ENCODE peak calls at places on chromosomes 5 and 9, in ten cellular contexts. One of them, this sample, is unnamed.

GRCh38 chr5:90983148-90983547 is 400.0 kb downstream of the ARRDC3 start:
- DNase-seq in SJSA1: no peak
- DNase-seq in left ventricle myocardium inferior: no peak
- DNase-seq in spleen: no peak
- DNase-seq in effector memory CD4-positive, alpha-beta T cell: no peak
- DNase-seq in osteoblast: peak
- DNase-seq in body of pancreas: no peak
- DNase-seq in cardiac fibroblast: peak
- DNase-seq in fibroblast of pulmonary artery: peak
- DNase-seq in suprapubic skin: no peak
- DNase-seq in this sample: no peak

GRCh38 chr9:137407590-137408300 is 15.2 kb downstream of the EXD3 start:
- DNase-seq in SJSA1: no peak
- DNase-seq in left ventricle myocardium inferior: peak
- DNase-seq in spleen: no peak
- DNase-seq in effector memory CD4-positive, alpha-beta T cell: no peak
- DNase-seq in osteoblast: peak
- DNase-seq in body of pancreas: no peak
- DNase-seq in cardiac fibroblast: peak
- DNase-seq in fibroblast of pulmonary artery: no peak
- DNase-seq in suprapubic skin: no peak
- DNase-seq in this sample: no peak

GRCh38 chr5:177553671-177554429 is 513 bp downstream of the FAM193B start:
- DNase-seq in SJSA1: peak
- DNase-seq in left ventricle myocardium inferior: peak
- DNase-seq in spleen: peak
- DNase-seq in effector memory CD4-positive, alpha-beta T cell: no peak
- DNase-seq in osteoblast: peak
- DNase-seq in body of pancreas: peak
- DNase-seq in cardiac fibroblast: peak
- DNase-seq in fibroblast of pulmonary artery: no peak
- DNase-seq in suprapubic skin: peak
- DNase-seq in this sample: no peak

GRCh38 chr5:122354293-122354692 is 42.3 kb downstream of the SNCAIP start:
- DNase-seq in SJSA1: no peak
- DNase-seq in left ventricle myocardium inferior: no peak
- DNase-seq in spleen: no peak
- DNase-seq in effector memory CD4-positive, alpha-beta T cell: no peak
- DNase-seq in osteoblast: no peak
- DNase-seq in body of pancreas: no peak
- DNase-seq in cardiac fibroblast: no peak
- DNase-seq in fibroblast of pulmonary artery: no peak
- DNase-seq in suprapubic skin: no peak
- DNase-seq in this sample: no peak

GRCh38 chr5:61604076-61604475 is 272.0 kb downstream of the ZSWIM6 start:
- DNase-seq in SJSA1: no peak
- DNase-seq in left ventricle myocardium inferior: no peak
- DNase-seq in spleen: no peak
- DNase-seq in effector memory CD4-positive, alpha-beta T cell: no peak
- DNase-seq in osteoblast: no peak
- DNase-seq in body of pancreas: no peak
- DNase-seq in cardiac fibroblast: no peak
- DNase-seq in fibroblast of pulmonary artery: no peak
- DNase-seq in suprapubic skin: no peak
- DNase-seq in this sample: no peak

GRCh38 chr9:133889498-133890301 is 102.4 kb downstream of the VAV2 start:
- DNase-seq in SJSA1: no peak
- DNase-seq in left ventricle myocardium inferior: no peak
- DNase-seq in spleen: no peak
- DNase-seq in effector memory CD4-positive, alpha-beta T cell: no peak
- DNase-seq in osteoblast: peak
- DNase-seq in body of pancreas: no peak
- DNase-seq in cardiac fibroblast: no peak
- DNase-seq in fibroblast of pulmonary artery: no peak
- DNase-seq in suprapubic skin: no peak
- DNase-seq in this sample: no peak

GRCh38 chr5:102628449-102629175 is 126.5 kb upstream of the PAM start:
- DNase-seq in SJSA1: no peak
- DNase-seq in left ventricle myocardium inferior: no peak
- DNase-seq in spleen: no peak
- DNase-seq in effector memory CD4-positive, alpha-beta T cell: no peak
- DNase-seq in osteoblast: peak
- DNase-seq in body of pancreas: no peak
- DNase-seq in cardiac fibroblast: no peak
- DNase-seq in fibroblast of pulmonary artery: peak
- DNase-seq in suprapubic skin: no peak
- DNase-seq in this sample: no peak

GRCh38 chr9:19998153-19998552 is 209.3 kb upstream of the SLC24A2 start:
- DNase-seq in SJSA1: no peak
- DNase-seq in left ventricle myocardium inferior: no peak
- DNase-seq in spleen: no peak
- DNase-seq in effector memory CD4-positive, alpha-beta T cell: no peak
- DNase-seq in osteoblast: no peak
- DNase-seq in body of pancreas: no peak
- DNase-seq in cardiac fibroblast: peak
- DNase-seq in fibroblast of pulmonary artery: peak
- DNase-seq in suprapubic skin: no peak
- DNase-seq in this sample: no peak

DNA sequence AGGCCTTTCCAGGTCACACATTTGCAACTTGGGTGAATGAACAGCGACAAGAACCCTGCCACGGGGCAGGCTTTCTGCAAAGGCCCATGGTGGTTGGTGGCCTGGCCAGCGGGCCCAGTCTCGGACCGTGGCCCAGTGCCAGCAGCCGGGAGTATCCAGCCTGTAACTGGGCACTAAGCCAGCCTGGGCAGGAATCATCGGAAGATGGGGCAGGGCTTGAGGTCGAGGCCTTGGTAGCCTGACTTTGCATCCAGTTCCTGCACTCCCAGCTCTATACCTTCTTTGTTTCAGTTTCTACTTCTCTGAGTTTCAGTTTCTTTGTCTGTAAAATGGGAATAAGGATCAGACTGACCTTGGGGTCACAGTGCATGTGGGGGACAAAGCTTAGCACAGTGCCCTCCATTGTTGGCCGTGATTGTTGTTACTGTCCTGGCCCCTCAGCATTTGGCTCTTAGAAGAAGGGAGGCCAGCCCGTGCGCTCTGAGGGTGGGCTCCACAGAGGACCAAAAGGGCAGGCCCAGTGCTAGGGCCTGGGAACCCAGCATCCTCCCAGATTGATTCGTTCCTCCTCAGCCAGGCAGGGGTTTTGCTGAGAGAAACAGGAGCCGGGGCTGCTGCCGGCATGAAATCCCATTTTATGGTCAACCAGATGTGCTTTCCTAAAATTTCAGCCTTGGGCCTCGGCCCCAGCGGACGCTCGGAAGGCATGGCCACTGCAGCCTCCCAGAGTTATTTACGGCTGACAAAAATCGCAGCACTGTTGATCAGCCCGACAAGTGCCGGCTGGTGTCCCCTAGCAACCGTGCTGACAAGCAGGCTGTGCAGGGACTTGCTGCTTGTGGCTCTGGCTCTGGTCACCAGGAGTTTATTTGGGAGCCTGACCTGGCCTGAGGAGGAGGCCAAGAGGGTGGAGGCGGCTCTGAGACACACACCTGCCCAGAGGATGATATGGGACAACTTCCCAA is 43.6 kb downstream of the JADE2 start:
- DNase-seq in SJSA1: no peak
- DNase-seq in left ventricle myocardium inferior: peak
- DNase-seq in spleen: peak
- DNase-seq in effector memory CD4-positive, alpha-beta T cell: no peak
- DNase-seq in osteoblast: peak
- DNase-seq in body of pancreas: peak
- DNase-seq in cardiac fibroblast: peak
- DNase-seq in fibroblast of pulmonary artery: peak
- DNase-seq in suprapubic skin: peak
- DNase-seq in this sample: no peak
- H3K4me3 ChIP-seq in SJSA1: no peak
- H3K4me3 ChIP-seq in left ventricle myocardium inferior: peak
- H3K4me3 ChIP-seq in spleen: no peak
- H3K4me3 ChIP-seq in effector memory CD4-positive, alpha-beta T cell: no peak
- H3K4me3 ChIP-seq in osteoblast: no peak
- H3K4me3 ChIP-seq in body of pancreas: no peak
- H3K4me3 ChIP-seq in cardiac fibroblast: no peak
- H3K4me3 ChIP-seq in fibroblast of pulmonary artery: no peak
- H3K4me3 ChIP-seq in suprapubic skin: no peak
- H3K4me3 ChIP-seq in this sample: no peak

GRCh38 chr5:145176041-145176440 is 659.1 kb downstream of the PRELID2 start:
- DNase-seq in SJSA1: peak
- DNase-seq in left ventricle myocardium inferior: no peak
- DNase-seq in spleen: no peak
- DNase-seq in effector memory CD4-positive, alpha-beta T cell: no peak
- DNase-seq in osteoblast: no peak
- DNase-seq in body of pancreas: no peak
- DNase-seq in cardiac fibroblast: no peak
- DNase-seq in fibroblast of pulmonary artery: no peak
- DNase-seq in suprapubic skin: no peak
- DNase-seq in this sample: no peak

GRCh38 chr5:145180341-145180740 is 654.8 kb downstream of the PRELID2 start:
- DNase-seq in SJSA1: no peak
- DNase-seq in left ventricle myocardium inferior: no peak
- DNase-seq in spleen: no peak
- DNase-seq in effector memory CD4-positive, alpha-beta T cell: no peak
- DNase-seq in osteoblast: no peak
- DNase-seq in body of pancreas: no peak
- DNase-seq in cardiac fibroblast: no peak
- DNase-seq in fibroblast of pulmonary artery: no peak
- DNase-seq in suprapubic skin: no peak
- DNase-seq in this sample: no peak

DNA sequence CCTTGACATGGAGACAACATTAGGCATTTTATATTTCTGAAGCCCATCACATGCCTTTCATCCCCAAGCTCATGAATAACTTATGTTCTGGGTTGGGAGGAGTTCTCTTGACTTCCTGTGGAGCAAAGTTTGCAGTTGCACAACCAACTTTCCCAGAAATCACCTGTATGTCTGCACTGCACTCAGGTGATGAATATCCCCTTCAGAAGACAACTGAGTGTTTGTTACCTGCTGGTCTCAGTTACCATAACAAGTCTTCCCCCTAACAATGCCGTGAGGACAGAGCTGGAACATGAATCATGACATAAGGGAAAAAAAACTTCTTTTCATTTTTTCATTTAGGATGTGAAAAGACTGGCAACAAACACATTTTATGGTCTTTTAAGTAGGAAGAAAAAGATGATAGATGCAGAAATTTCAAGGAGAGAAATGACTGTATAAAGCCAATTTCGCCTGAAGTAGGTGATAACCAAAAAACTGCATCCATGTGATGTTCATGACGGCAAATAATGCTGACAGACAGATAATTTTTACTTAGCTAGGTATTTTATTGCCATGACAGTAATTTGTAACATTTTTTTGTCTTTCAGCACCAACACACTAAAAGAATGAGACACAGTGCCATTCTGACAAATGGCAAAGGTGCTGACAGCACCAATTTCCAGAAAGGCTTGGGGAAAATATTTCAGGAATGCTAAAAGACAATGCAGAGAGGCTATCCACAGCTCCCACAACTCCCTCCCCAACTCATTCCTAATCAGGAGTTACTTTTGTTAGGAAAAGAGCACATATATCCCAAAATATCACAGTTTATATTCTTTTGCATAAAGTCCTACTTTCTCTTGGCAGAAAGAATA is 656.2 kb downstream of the PRELID2 start:
- DNase-seq in SJSA1: peak
- DNase-seq in left ventricle myocardium inferior: no peak
- DNase-seq in spleen: no peak
- DNase-seq in effector memory CD4-positive, alpha-beta T cell: no peak
- DNase-seq in osteoblast: peak
- DNase-seq in body of pancreas: no peak
- DNase-seq in cardiac fibroblast: peak
- DNase-seq in fibroblast of pulmonary artery: peak
- DNase-seq in suprapubic skin: no peak
- DNase-seq in this sample: no peak
- H3K4me3 ChIP-seq in SJSA1: no peak
- H3K4me3 ChIP-seq in left ventricle myocardium inferior: no peak
- H3K4me3 ChIP-seq in spleen: no peak
- H3K4me3 ChIP-seq in effector memory CD4-positive, alpha-beta T cell: no peak
- H3K4me3 ChIP-seq in osteoblast: no peak
- H3K4me3 ChIP-seq in body of pancreas: no peak
- H3K4me3 ChIP-seq in cardiac fibroblast: no peak
- H3K4me3 ChIP-seq in fibroblast of pulmonary artery: no peak
- H3K4me3 ChIP-seq in suprapubic skin: no peak
- H3K4me3 ChIP-seq in this sample: no peak

GRCh38 chr5:124160265-124160664 is 586.2 kb downstream of the ZNF608 start:
- DNase-seq in SJSA1: no peak
- DNase-seq in left ventricle myocardium inferior: no peak
- DNase-seq in spleen: no peak
- DNase-seq in effector memory CD4-positive, alpha-beta T cell: no peak
- DNase-seq in osteoblast: no peak
- DNase-seq in body of pancreas: no peak
- DNase-seq in cardiac fibroblast: no peak
- DNase-seq in fibroblast of pulmonary artery: no peak
- DNase-seq in suprapubic skin: no peak
- DNase-seq in this sample: no peak

GRCh38 chr5:124156408-124157027 is 589.9 kb downstream of the ZNF608 start:
- DNase-seq in SJSA1: no peak
- DNase-seq in left ventricle myocardium inferior: no peak
- DNase-seq in spleen: no peak
- DNase-seq in effector memory CD4-positive, alpha-beta T cell: no peak
- DNase-seq in osteoblast: no peak
- DNase-seq in body of pancreas: no peak
- DNase-seq in cardiac fibroblast: peak
- DNase-seq in fibroblast of pulmonary artery: peak
- DNase-seq in suprapubic skin: no peak
- DNase-seq in this sample: no peak

GRCh38 chr5:124154714-124155113 is 591.7 kb downstream of the ZNF608 start:
- DNase-seq in SJSA1: no peak
- DNase-seq in left ventricle myocardium inferior: no peak
- DNase-seq in spleen: no peak
- DNase-seq in effector memory CD4-positive, alpha-beta T cell: no peak
- DNase-seq in osteoblast: no peak
- DNase-seq in body of pancreas: no peak
- DNase-seq in cardiac fibroblast: no peak
- DNase-seq in fibroblast of pulmonary artery: no peak
- DNase-seq in suprapubic skin: no peak
- DNase-seq in this sample: no peak

GRCh38 chr5:124161286-124161685 is 585.2 kb downstream of the ZNF608 start:
- DNase-seq in SJSA1: no peak
- DNase-seq in left ventricle myocardium inferior: no peak
- DNase-seq in spleen: no peak
- DNase-seq in effector memory CD4-positive, alpha-beta T cell: no peak
- DNase-seq in osteoblast: no peak
- DNase-seq in body of pancreas: no peak
- DNase-seq in cardiac fibroblast: no peak
- DNase-seq in fibroblast of pulmonary artery: no peak
- DNase-seq in suprapubic skin: no peak
- DNase-seq in this sample: no peak

DNA sequence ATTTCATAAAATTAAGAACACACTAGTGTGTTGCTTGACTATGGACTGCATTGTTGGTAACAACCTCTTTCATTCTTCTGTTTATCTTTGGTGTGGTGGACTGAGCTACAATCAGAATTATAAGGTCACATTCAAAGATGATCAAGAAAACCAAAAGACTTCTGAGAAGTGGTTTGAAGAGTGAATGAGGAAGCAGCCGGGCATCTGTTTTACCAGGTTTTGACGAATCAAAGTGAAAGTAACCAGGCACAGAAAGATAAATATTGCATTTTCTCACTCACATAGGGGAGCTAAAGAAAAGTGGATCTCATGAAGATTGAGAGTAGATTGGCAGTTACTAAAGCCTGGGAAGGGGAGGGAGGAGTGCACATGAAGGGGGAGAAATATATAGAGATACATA is 589.1 kb downstream of the ZNF608 start:
- DNase-seq in SJSA1: peak
- DNase-seq in left ventricle myocardium inferior: no peak
- DNase-seq in spleen: no peak
- DNase-seq in effector memory CD4-positive, alpha-beta T cell: no peak
- DNase-seq in osteoblast: no peak
- DNase-seq in body of pancreas: no peak
- DNase-seq in cardiac fibroblast: no peak
- DNase-seq in fibroblast of pulmonary artery: no peak
- DNase-seq in suprapubic skin: no peak
- DNase-seq in this sample: no peak
- H3K4me3 ChIP-seq in SJSA1: peak
- H3K4me3 ChIP-seq in left ventricle myocardium inferior: no peak
- H3K4me3 ChIP-seq in spleen: no peak
- H3K4me3 ChIP-seq in effector memory CD4-positive, alpha-beta T cell: no peak
- H3K4me3 ChIP-seq in osteoblast: peak
- H3K4me3 ChIP-seq in body of pancreas: no peak
- H3K4me3 ChIP-seq in cardiac fibroblast: no peak
- H3K4me3 ChIP-seq in fibroblast of pulmonary artery: no peak
- H3K4me3 ChIP-seq in suprapubic skin: no peak
- H3K4me3 ChIP-seq in this sample: peak

GRCh38 chr9:977361-978116 is 1.1 kb downstream of the DMRT3 start:
- DNase-seq in SJSA1: no peak
- DNase-seq in left ventricle myocardium inferior: no peak
- DNase-seq in spleen: no peak
- DNase-seq in effector memory CD4-positive, alpha-beta T cell: no peak
- DNase-seq in osteoblast: no peak
- DNase-seq in body of pancreas: no peak
- DNase-seq in cardiac fibroblast: no peak
- DNase-seq in fibroblast of pulmonary artery: no peak
- DNase-seq in suprapubic skin: no peak
- DNase-seq in this sample: no peak
- H3K4me3 ChIP-seq in SJSA1: no peak
- H3K4me3 ChIP-seq in left ventricle myocardium inferior: no peak
- H3K4me3 ChIP-seq in spleen: no peak
- H3K4me3 ChIP-seq in effector memory CD4-positive, alpha-beta T cell: no peak
- H3K4me3 ChIP-seq in osteoblast: no peak
- H3K4me3 ChIP-seq in body of pancreas: no peak
- H3K4me3 ChIP-seq in cardiac fibroblast: no peak
- H3K4me3 ChIP-seq in fibroblast of pulmonary artery: no peak
- H3K4me3 ChIP-seq in suprapubic skin: peak
- H3K4me3 ChIP-seq in this sample: no peak

This sample was measured in esophagus muscularis mucosa.